ENCODE peak calls at places on chromosomes 11 and 22, in six cellular contexts. One of them, this sample, is unnamed.

GRCh38 chr11:61539009-61539408 is 30.5 kb downstream of the LRRC10B start:
- DNase-seq in HepG2: no peak
- DNase-seq in MM.1S: no peak
- DNase-seq in gastrocnemius medialis: no peak
- DNase-seq in thoracic aorta: no peak
- DNase-seq in fibroblast of lung: no peak
- DNase-seq in this sample: no peak

GRCh38 chr11:122439911-122440782 is 215.4 kb upstream of the UBASH3B start:
- DNase-seq in HepG2: peak; percentile 83
- DNase-seq in MM.1S: no peak
- DNase-seq in gastrocnemius medialis: peak; percentile 50
- DNase-seq in thoracic aorta: no peak
- DNase-seq in fibroblast of lung: peak; percentile 36
- DNase-seq in this sample: no peak

GRCh38 chr11:20035701-20036601 is 124.3 kb downstream of the DBX1 start:
- DNase-seq in HepG2: peak; percentile 91
- DNase-seq in MM.1S: no peak
- DNase-seq in gastrocnemius medialis: no peak
- DNase-seq in thoracic aorta: no peak
- DNase-seq in fibroblast of lung: peak; percentile 96
- DNase-seq in this sample: peak; percentile 94

GRCh38 chr11:88363566-88364169 is 26.1 kb upstream of the CTSC start:
- DNase-seq in HepG2: no peak
- DNase-seq in MM.1S: no peak
- DNase-seq in gastrocnemius medialis: no peak
- DNase-seq in thoracic aorta: no peak
- DNase-seq in fibroblast of lung: peak; percentile 67
- DNase-seq in this sample: peak; percentile 75

GRCh38 chr11:32326522-32326921 is 108.8 kb downstream of the WT1 start:
- DNase-seq in HepG2: no peak
- DNase-seq in MM.1S: no peak
- DNase-seq in gastrocnemius medialis: no peak
- DNase-seq in thoracic aorta: no peak
- DNase-seq in fibroblast of lung: no peak
- DNase-seq in this sample: no peak

GRCh38 chr11:36458129-36458918 is 51.7 kb downstream of the TRAF6 start:
- DNase-seq in HepG2: no peak
- DNase-seq in MM.1S: no peak
- DNase-seq in gastrocnemius medialis: no peak
- DNase-seq in thoracic aorta: no peak
- DNase-seq in fibroblast of lung: no peak
- DNase-seq in this sample: no peak

GRCh38 chr11:17613983-17614382 is 66.9 kb downstream of the OTOG start:
- DNase-seq in HepG2: no peak
- DNase-seq in MM.1S: no peak
- DNase-seq in gastrocnemius medialis: no peak
- DNase-seq in thoracic aorta: no peak
- DNase-seq in fibroblast of lung: no peak
- DNase-seq in this sample: no peak

GRCh38 chr11:118059231-118059940 is 17.5 kb upstream of the TMPRSS4 start:
- DNase-seq in HepG2: no peak
- DNase-seq in MM.1S: no peak
- DNase-seq in gastrocnemius medialis: no peak
- DNase-seq in thoracic aorta: no peak
- DNase-seq in fibroblast of lung: no peak
- DNase-seq in this sample: no peak

GRCh38 chr11:64161037-64161436 is 4.9 kb downstream of the MACROD1 start:
- DNase-seq in HepG2: no peak
- DNase-seq in MM.1S: no peak
- DNase-seq in gastrocnemius medialis: no peak
- DNase-seq in thoracic aorta: no peak
- DNase-seq in fibroblast of lung: no peak
- DNase-seq in this sample: no peak

GRCh38 chr22:45997077-45997774 is 20.3 kb upstream of the WNT7B start:
- DNase-seq in HepG2: no peak
- DNase-seq in MM.1S: peak; percentile 34
- DNase-seq in gastrocnemius medialis: peak; percentile 68
- DNase-seq in thoracic aorta: no peak
- DNase-seq in fibroblast of lung: peak; percentile 97
- DNase-seq in this sample: peak; percentile 37

GRCh38 chr11:74442601-74443000 is 24.7 kb downstream of the KCNE3 start:
- DNase-seq in HepG2: no peak
- DNase-seq in MM.1S: no peak
- DNase-seq in gastrocnemius medialis: no peak
- DNase-seq in thoracic aorta: no peak
- DNase-seq in fibroblast of lung: peak; percentile 65
- DNase-seq in this sample: peak; percentile 73

GRCh38 chr22:19058713-19059451 is 63.3 kb downstream of the DGCR2 start:
- DNase-seq in HepG2: no peak
- DNase-seq in MM.1S: no peak
- DNase-seq in gastrocnemius medialis: no peak
- DNase-seq in thoracic aorta: no peak
- DNase-seq in fibroblast of lung: no peak
- DNase-seq in this sample: no peak

GRCh38 chr11:16795146-16795545 is 56.7 kb downstream of the C11orf58 start:
- DNase-seq in HepG2: no peak
- DNase-seq in MM.1S: no peak
- DNase-seq in gastrocnemius medialis: no peak
- DNase-seq in thoracic aorta: no peak
- DNase-seq in fibroblast of lung: no peak
- DNase-seq in this sample: no peak

GRCh38 chr22:20646377-20646776 is 127.5 kb upstream of the SERPIND1 start:
- DNase-seq in HepG2: no peak
- DNase-seq in MM.1S: no peak
- DNase-seq in gastrocnemius medialis: no peak
- DNase-seq in thoracic aorta: no peak
- DNase-seq in fibroblast of lung: no peak
- DNase-seq in this sample: no peak

GRCh38 chr11:9160166-9160565 is 68.8 kb upstream of the SCUBE2 start:
- DNase-seq in HepG2: no peak
- DNase-seq in MM.1S: no peak
- DNase-seq in gastrocnemius medialis: no peak
- DNase-seq in thoracic aorta: no peak
- DNase-seq in fibroblast of lung: no peak
- DNase-seq in this sample: peak; percentile 35

GRCh38 chr11:67468509-67468834 is 579 bp downstream of the TMEM134 start:
- DNase-seq in HepG2: no peak
- DNase-seq in MM.1S: no peak
- DNase-seq in gastrocnemius medialis: no peak
- DNase-seq in thoracic aorta: no peak
- DNase-seq in fibroblast of lung: no peak
- DNase-seq in this sample: no peak

GRCh38 chr22:32206774-32207758 is 2.2 kb upstream of the RFPL2 start:
- DNase-seq in HepG2: peak; percentile 41
- DNase-seq in MM.1S: peak; percentile 59
- DNase-seq in gastrocnemius medialis: no peak
- DNase-seq in thoracic aorta: no peak
- DNase-seq in fibroblast of lung: peak; percentile 6
- DNase-seq in this sample: peak; percentile 38

GRCh38 chr11:73931039-73931645 is 19.7 kb upstream of the DNAJB13 start:
- DNase-seq in HepG2: peak; percentile 50
- DNase-seq in MM.1S: peak; percentile 36
- DNase-seq in gastrocnemius medialis: no peak
- DNase-seq in thoracic aorta: no peak
- DNase-seq in fibroblast of lung: peak; percentile 77
- DNase-seq in this sample: peak; percentile 70

GRCh38 chr22:47173535-47174021 is 411.1 kb downstream of the TBC1D22A start:
- DNase-seq in HepG2: no peak
- DNase-seq in MM.1S: no peak
- DNase-seq in gastrocnemius medialis: no peak
- DNase-seq in thoracic aorta: no peak
- DNase-seq in fibroblast of lung: no peak
- DNase-seq in this sample: no peak

GRCh38 chr22:27531782-27532530 is 269.6 kb downstream of the MN1 start:
- DNase-seq in HepG2: no peak
- DNase-seq in MM.1S: no peak
- DNase-seq in gastrocnemius medialis: no peak
- DNase-seq in thoracic aorta: no peak
- DNase-seq in fibroblast of lung: peak; percentile 98
- DNase-seq in this sample: peak; percentile 71

GRCh38 chr11:133181066-133181465 is 351.2 kb downstream of the OPCML start:
- DNase-seq in HepG2: no peak
- DNase-seq in MM.1S: no peak
- DNase-seq in gastrocnemius medialis: no peak
- DNase-seq in thoracic aorta: no peak
- DNase-seq in fibroblast of lung: no peak
- DNase-seq in this sample: no peak

GRCh38 chr11:46918087-46918751 is at the start of gene LRP4:
- DNase-seq in HepG2: no peak
- DNase-seq in MM.1S: peak; percentile 49
- DNase-seq in gastrocnemius medialis: no peak
- DNase-seq in thoracic aorta: no peak
- DNase-seq in fibroblast of lung: peak; percentile 24
- DNase-seq in this sample: no peak

GRCh38 chr11:13338437-13339069 is 61.0 kb downstream of the BMAL1 start:
- DNase-seq in HepG2: no peak
- DNase-seq in MM.1S: peak; percentile 21
- DNase-seq in gastrocnemius medialis: no peak
- DNase-seq in thoracic aorta: no peak
- DNase-seq in fibroblast of lung: no peak
- DNase-seq in this sample: peak; percentile 65

GRCh38 chr11:499201-500076 is 7.6 kb downstream of the RNH1 start:
- DNase-seq in HepG2: no peak
- DNase-seq in MM.1S: no peak
- DNase-seq in gastrocnemius medialis: no peak
- DNase-seq in thoracic aorta: no peak
- DNase-seq in fibroblast of lung: no peak
- DNase-seq in this sample: no peak

GRCh38 chr11:83039566-83039965 is 32.1 kb downstream of the RAB30 start:
- DNase-seq in HepG2: no peak
- DNase-seq in MM.1S: no peak
- DNase-seq in gastrocnemius medialis: no peak
- DNase-seq in thoracic aorta: no peak
- DNase-seq in fibroblast of lung: no peak
- DNase-seq in this sample: no peak

GRCh38 chr22:37775785-37776638 is 31.7 kb upstream of the GCAT start:
- DNase-seq in HepG2: no peak
- DNase-seq in MM.1S: no peak
- DNase-seq in gastrocnemius medialis: no peak
- DNase-seq in thoracic aorta: no peak
- DNase-seq in fibroblast of lung: peak; percentile 83
- DNase-seq in this sample: peak; percentile 99

GRCh38 chr11:79047356-79047755 is 393.5 kb downstream of the TENM4 start:
- DNase-seq in HepG2: no peak
- DNase-seq in MM.1S: no peak
- DNase-seq in gastrocnemius medialis: no peak
- DNase-seq in thoracic aorta: no peak
- DNase-seq in fibroblast of lung: no peak
- DNase-seq in this sample: no peak

GRCh38 chr11:27205269-27205668 is 157.7 kb downstream of the CCDC34 start:
- DNase-seq in HepG2: no peak
- DNase-seq in MM.1S: no peak
- DNase-seq in gastrocnemius medialis: no peak
- DNase-seq in thoracic aorta: no peak
- DNase-seq in fibroblast of lung: no peak
- DNase-seq in this sample: no peak

GRCh38 chr22:47574551-47574950 is 812.1 kb downstream of the TBC1D22A start:
- DNase-seq in HepG2: no peak
- DNase-seq in MM.1S: no peak
- DNase-seq in gastrocnemius medialis: no peak
- DNase-seq in thoracic aorta: no peak
- DNase-seq in fibroblast of lung: no peak
- DNase-seq in this sample: no peak

GRCh38 chr22:25386538-25386884 is 167.1 kb downstream of the CRYBB2 start:
- DNase-seq in HepG2: no peak
- DNase-seq in MM.1S: no peak
- DNase-seq in gastrocnemius medialis: no peak
- DNase-seq in thoracic aorta: no peak
- DNase-seq in fibroblast of lung: no peak
- DNase-seq in this sample: no peak

GRCh38 chr11:82718307-82718706 is 15.4 kb downstream of the FAM181B start:
- DNase-seq in HepG2: peak; percentile 7
- DNase-seq in MM.1S: peak; percentile 61
- DNase-seq in gastrocnemius medialis: no peak
- DNase-seq in thoracic aorta: no peak
- DNase-seq in fibroblast of lung: peak; percentile 39
- DNase-seq in this sample: peak; percentile 31

GRCh38 chr22:46746192-46746591 is 8.1 kb upstream of the CERK start:
- DNase-seq in HepG2: no peak
- DNase-seq in MM.1S: no peak
- DNase-seq in gastrocnemius medialis: no peak
- DNase-seq in thoracic aorta: no peak
- DNase-seq in fibroblast of lung: no peak
- DNase-seq in this sample: no peak

GRCh38 chr11:22337571-22338464 is at the start of gene SLC17A6:
- DNase-seq in HepG2: peak; percentile 21
- DNase-seq in MM.1S: peak; percentile 69
- DNase-seq in gastrocnemius medialis: no peak
- DNase-seq in thoracic aorta: no peak
- DNase-seq in fibroblast of lung: peak; percentile 40
- DNase-seq in this sample: peak; percentile 25

GRCh38 chr11:123509737-123510578 is 79.9 kb downstream of the GRAMD1B start:
- DNase-seq in HepG2: no peak
- DNase-seq in MM.1S: no peak
- DNase-seq in gastrocnemius medialis: no peak
- DNase-seq in thoracic aorta: no peak
- DNase-seq in fibroblast of lung: peak; percentile 90
- DNase-seq in this sample: peak; percentile 59

GRCh38 chr11:100687630-100688395 is 725 bp downstream of the ARHGAP42 start:
- DNase-seq in HepG2: peak; percentile 55
- DNase-seq in MM.1S: peak; percentile 83
- DNase-seq in gastrocnemius medialis: peak; percentile 56
- DNase-seq in thoracic aorta: no peak
- DNase-seq in fibroblast of lung: peak; percentile 84
- DNase-seq in this sample: peak; percentile 71

GRCh38 chr11:44300881-44301855 is 8.8 kb downstream of the ALX4 start:
- DNase-seq in HepG2: no peak
- DNase-seq in MM.1S: no peak
- DNase-seq in gastrocnemius medialis: no peak
- DNase-seq in thoracic aorta: no peak
- DNase-seq in fibroblast of lung: no peak
- DNase-seq in this sample: no peak
- H3K27me3 ChIP-seq in HepG2: peaks cover 10% of the 10 kb centered on the region
- H3K27me3 ChIP-seq in MM.1S: peaks cover 60% of the 10 kb centered on the region
- H3K27me3 ChIP-seq in gastrocnemius medialis: peaks cover 39% of the 10 kb centered on the region
- H3K27me3 ChIP-seq in thoracic aorta: no peaks in the 10 kb centered on the region
- H3K27me3 ChIP-seq in fibroblast of lung: peaks cover 45% of the 10 kb centered on the region
- H3K27me3 ChIP-seq in this sample: peaks cover 40% of the 10 kb centered on the region

GRCh38 chr22:22179858-22180257 is 64.7 kb upstream of the VPREB1 start:
- DNase-seq in HepG2: no peak
- DNase-seq in MM.1S: no peak
- DNase-seq in gastrocnemius medialis: no peak
- DNase-seq in thoracic aorta: no peak
- DNase-seq in fibroblast of lung: no peak
- DNase-seq in this sample: no peak
- H3K27me3 ChIP-seq in HepG2: no peaks in the 10 kb centered on the region
- H3K27me3 ChIP-seq in MM.1S: no peaks in the 10 kb centered on the region
- H3K27me3 ChIP-seq in gastrocnemius medialis: no peaks in the 10 kb centered on the region
- H3K27me3 ChIP-seq in thoracic aorta: no peaks in the 10 kb centered on the region
- H3K27me3 ChIP-seq in fibroblast of lung: peaks cover 9% of the 10 kb centered on the region
- H3K27me3 ChIP-seq in this sample: peaks cover 2% of the 10 kb centered on the region

GRCh38 chr22:41238570-41239442 is 1.9 kb downstream of the CHADL start:
- DNase-seq in HepG2: no peak
- DNase-seq in MM.1S: no peak
- DNase-seq in gastrocnemius medialis: no peak
- DNase-seq in thoracic aorta: no peak
- DNase-seq in fibroblast of lung: no peak
- DNase-seq in this sample: no peak
- H3K27me3 ChIP-seq in HepG2: no peaks in the 10 kb centered on the region
- H3K27me3 ChIP-seq in MM.1S: no peaks in the 10 kb centered on the region
- H3K27me3 ChIP-seq in gastrocnemius medialis: no peaks in the 10 kb centered on the region
- H3K27me3 ChIP-seq in thoracic aorta: no peaks in the 10 kb centered on the region
- H3K27me3 ChIP-seq in fibroblast of lung: no peaks in the 10 kb centered on the region
- H3K27me3 ChIP-seq in this sample: no peaks in the 10 kb centered on the region

GRCh38 chr22:42217019-42217751 is 53.3 kb downstream of the TCF20 start:
- DNase-seq in HepG2: no peak
- DNase-seq in MM.1S: no peak
- DNase-seq in gastrocnemius medialis: no peak
- DNase-seq in thoracic aorta: no peak
- DNase-seq in fibroblast of lung: no peak
- DNase-seq in this sample: no peak
- H3K27me3 ChIP-seq in HepG2: no peaks in the 10 kb centered on the region
- H3K27me3 ChIP-seq in MM.1S: no peaks in the 10 kb centered on the region
- H3K27me3 ChIP-seq in gastrocnemius medialis: no peaks in the 10 kb centered on the region
- H3K27me3 ChIP-seq in thoracic aorta: no peaks in the 10 kb centered on the region
- H3K27me3 ChIP-seq in fibroblast of lung: no peaks in the 10 kb centered on the region
- H3K27me3 ChIP-seq in this sample: no peaks in the 10 kb centered on the region

This sample was measured in bronchial epithelial cell.